ENCODE peak calls at places on chromosomes 4 and X, in five cellular contexts. I, J, Z, A and Q are unnamed samples.

GRCh38 chr4:27145556-27145955 is 284.9 kb downstream of the STIM2 start:
- DNase-seq in Z (no peak), J (no peak), A (no peak), I (no peak), Q (no peak)

GRCh38 chr4:184814686-184815045 is 11.1 kb downstream of the ACSL1 start:
- DNase-seq in J (no peak), I (no peak), Z (no peak), A (no peak), Q (no peak)

GRCh38 chr4:31171362-31171761 is 451.2 kb downstream of the PCDH7 start:
- DNase-seq in A (no peak), J (no peak), Z (no peak), I (no peak), Q (no peak)

GRCh38 chr4:113446019-113446418 is 315.5 kb downstream of the CAMK2D start:
- DNase-seq in A (peak; percentile 66), I (no peak), Z (peak; percentile 73), J (no peak), Q (no peak)

GRCh38 chr4:3607690-3608514 is 75.7 kb upstream of the LRPAP1 start:
- DNase-seq in Z (no peak), J (no peak), A (no peak), I (no peak), Q (no peak)

GRCh38 chrX:37652589-37653271 is 32.9 kb upstream of the XK start:
- DNase-seq in Z (no peak), J (no peak), A (no peak), I (no peak), Q (no peak)

GRCh38 chr4:151555151-151555945 is 146.4 kb downstream of the FHIP1A start:
- DNase-seq in I (no peak), J (no peak), A (no peak), Z (no peak), Q (no peak)

GRCh38 chr4:133402616-133403015 is 253.5 kb downstream of the PCDH10 start:
- DNase-seq in Z (peak; percentile 45), J (no peak), I (no peak), A (peak; percentile 15), Q (no peak)

GRCh38 chr4:108846568-108846967 is 83.7 kb upstream of the ETNPPL start:
- DNase-seq in J (no peak), Z (peak; percentile 36), A (no peak), I (no peak), Q (no peak)

GRCh38 chr4:48604527-48604926 is 114.5 kb downstream of the ZAR1 start:
- DNase-seq in A (no peak), J (no peak), I (no peak), Z (no peak), Q (no peak)

GRCh38 chrX:14837155-14837554 is 35.7 kb downstream of the FANCB start:
- DNase-seq in Z (no peak), J (no peak), A (no peak), I (no peak), Q (no peak)

GRCh38 chrX:72003811-72004750 is 93.4 kb downstream of the NHSL2 start:
- DNase-seq in Z (peak; percentile 20), I (peak; percentile 73), J (peak; percentile 58), A (peak; percentile 52), Q (peak; percentile 77)

GRCh38 chr4:1766336-1767057 is 26.6 kb upstream of the FGFR3 start:
- DNase-seq in J (peak; percentile 82), Z (no peak), A (no peak), I (no peak), Q (no peak)

GRCh38 chrX:16466640-16467432 is 183.1 kb upstream of the S100G start:
- DNase-seq in J (no peak), Z (peak; percentile 28), A (no peak), I (no peak), Q (no peak)

GRCh38 chr4:89411539-89411938 is 103.9 kb upstream of the GPRIN3 start:
- DNase-seq in A (no peak), Z (no peak), J (no peak), I (no peak), Q (no peak)

GRCh38 chr4:112153222-112153791 is 8.1 kb downstream of the FAM241A start:
- DNase-seq in J (no peak), Z (no peak), A (no peak), I (no peak), Q (no peak)

GRCh38 chr4:13907255-13907751 is 279.8 kb upstream of the BOD1L1 start:
- DNase-seq in I (no peak), J (no peak), A (peak; percentile 91), Z (peak; percentile 98), Q (no peak)

GRCh38 chrX:45187731-45188130 is 12.9 kb downstream of the DIPK2B start:
- DNase-seq in I (no peak), Z (peak; percentile 2), A (peak; percentile 13), J (no peak), Q (no peak)

GRCh38 chrX:46965125-46965758 is 53.0 kb downstream of the JADE3 start:
- DNase-seq in J (no peak), I (no peak), A (peak; percentile 62), Z (peak; percentile 64), Q (no peak)

GRCh38 chrX:153488231-153488914 is 6.4 kb upstream of the BGN start:
- DNase-seq in J (no peak), A (peak; percentile 75), I (peak; percentile 84), Z (peak; percentile 31), Q (no peak)

GRCh38 chr4:140152760-140153418 is 1.1 kb downstream of the MAML3 start:
- DNase-seq in J (peak; percentile 75), I (peak; percentile 85), Z (peak; percentile 61), A (peak; percentile 67), Q (no peak)

GRCh38 chr4:125313497-125313896 is 1.3 kb upstream of the FAT4 start:
- DNase-seq in Z (peak; percentile 95), J (no peak), A (peak; percentile 94), I (no peak), Q (no peak)

GRCh38 chr4:180057891-180058643 is 2185.1 kb upstream of the TENM3 start:
- DNase-seq in Z (peak; percentile 12), A (peak; percentile 16), I (no peak), J (peak; percentile 72), Q (no peak)

GRCh38 chrX:48003367-48003757 is 427 bp downstream of the ZNF182 start:
- DNase-seq in Z (no peak), I (no peak), A (no peak), J (no peak), Q (no peak)

GRCh38 chrX:107483976-107484726 is 34.7 kb downstream of the FRMPD3 start:
- DNase-seq in J (no peak), I (no peak), A (peak; percentile 5), Z (no peak), Q (no peak)

GRCh38 chr4:166386491-166387367 is 513.7 kb downstream of the TLL1 start:
- DNase-seq in I (no peak), A (no peak), Z (no peak), J (no peak), Q (no peak)

GRCh38 chrX:148609766-148610698 is 109.6 kb downstream of the AFF2 start:
- DNase-seq in Z (no peak), A (peak; percentile 1), J (no peak), I (no peak), Q (no peak)

GRCh38 chr4:40255722-40256281 is 59.0 kb downstream of the RHOH start:
- DNase-seq in A (peak; percentile 95), Z (peak; percentile 96), I (no peak), J (no peak), Q (no peak)

GRCh38 chrX:153610834-153611209 is 11.9 kb upstream of the CCNQ start:
- DNase-seq in I (no peak), A (no peak), J (no peak), Z (no peak), Q (no peak)

GRCh38 chr4:74435296-74435695 is 9.6 kb upstream of the AREG start:
- DNase-seq in I (no peak), A (no peak), Z (no peak), J (no peak), Q (no peak)

GRCh38 chr4:83281326-83281725 is 3.3 kb downstream of the COQ2 start:
- DNase-seq in Z (peak; percentile 28), A (no peak), J (no peak), I (no peak), Q (no peak)

GRCh38 chr4:121709766-121710405 is 13.1 kb upstream of the ANXA5 start:
- DNase-seq in A (no peak), J (no peak), Z (no peak), I (no peak), Q (no peak)

GRCh38 chrX:74925210-74926088 is at the start of gene NEXMIF:
- DNase-seq in Z (peak; percentile 15), A (peak; percentile 23), J (peak; percentile 58), I (no peak), Q (no peak)

GRCh38 chr4:53763813-53764597 is 172.7 kb upstream of the LNX1 start:
- DNase-seq in A (peak; percentile 88), Z (peak; percentile 84), J (no peak), I (no peak), Q (no peak)

GRCh38 chrX:82816572-82816971 is 691.5 kb upstream of the POU3F4 start:
- DNase-seq in A (no peak), Z (peak; percentile 9), J (no peak), I (no peak), Q (no peak)

DNA sequence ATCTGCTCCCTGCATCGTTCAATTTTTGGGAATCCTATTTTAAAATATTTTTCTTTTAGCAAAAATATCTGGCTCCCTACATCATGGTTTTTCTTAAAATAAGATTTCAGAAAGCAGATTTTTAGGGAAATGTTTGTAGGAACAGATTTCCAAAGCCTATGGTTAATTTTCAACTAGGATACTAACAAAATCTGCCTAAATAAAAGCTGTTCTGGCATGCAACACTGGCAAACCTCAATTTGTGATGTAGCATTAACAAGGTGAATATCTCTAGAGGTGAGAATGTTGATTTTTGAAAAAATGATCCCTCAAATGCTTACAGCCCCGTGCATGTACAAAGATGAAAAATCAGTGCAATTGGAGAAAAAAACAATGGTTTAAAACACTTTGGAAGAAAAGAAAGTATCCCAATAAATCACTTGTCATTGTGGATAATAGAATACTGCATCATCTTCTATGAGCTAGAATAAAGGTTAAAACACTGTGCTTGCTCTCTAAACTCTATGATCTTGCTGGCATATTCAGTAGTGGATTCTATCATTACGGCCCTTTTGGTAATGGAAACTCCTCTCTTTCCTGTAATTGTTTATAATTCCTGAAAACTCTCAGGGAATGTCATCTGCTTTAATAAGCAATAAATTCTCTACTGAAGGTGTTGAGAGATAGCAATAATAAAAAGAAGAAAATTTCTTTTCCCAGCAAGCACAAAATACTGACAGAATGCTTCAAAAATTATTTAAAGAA is 97.6 kb downstream of the C4orf33 start:
- DNase-seq in I (no peak), A (no peak), Z (no peak), J (no peak), Q (no peak)
- H3K4me3 ChIP-seq in I (no peak overlapping the region), A (no peak overlapping the region), Z (no peak overlapping the region), J (no peak overlapping the region), Q (no peak overlapping the region)

GRCh38 chr4:119286377-119287002 is 35.4 kb downstream of the FABP2 start:
- DNase-seq in J (no peak), I (no peak), A (peak; percentile 83), Z (peak; percentile 93), Q (no peak)
- TF ChIP-seq CTCF in J (no peak), I (peak; percentile 56), A (peak; percentile 53), Z (peak; percentile 62), Q (peak; percentile 55)

GRCh38 chr4:128855656-128856055 is 46.2 kb downstream of the JADE1 start:
- DNase-seq in Z (no peak), A (no peak), I (no peak), J (peak; percentile 35), Q (no peak)
- H3K4me3 ChIP-seq in Z (no peak overlapping the region), A (no peak overlapping the region), I (no peak overlapping the region), J (no peak overlapping the region), Q (no peak overlapping the region)

GRCh38 chrX:29617276-29617675 is 598.1 kb upstream of the MAGEB2 start:
- DNase-seq in A (peak; percentile 33), J (no peak), Z (peak; percentile 40), I (no peak), Q (no peak)

GRCh38 chrX:29617725-29618124 is 597.6 kb upstream of the MAGEB2 start:
- DNase-seq in Z (peak; percentile 21), I (no peak), J (no peak), A (peak; percentile 12), Q (no peak)
- TF ChIP-seq CTCF in Z (peak; percentile 36), I (no peak), J (peak; percentile 13), A (peak; percentile 17), Q (no peak)